ENCODE peak calls at places on chromosomes 16 and 17, in five cellular contexts. One of them, this sample, is unnamed.

GRCh38 chr16:30774367-30775130 is 12.4 kb downstream of the RNF40 start:
- DNase-seq in Panc1: no peak
- DNase-seq in NCI-H69: no peak
- DNase-seq in AG08395: peak
- DNase-seq in amniotic stem cell: no peak
- DNase-seq in this sample: no peak

GRCh38 chr17:75088902-75089417 is 1.2 kb downstream of the SLC16A5 start:
- DNase-seq in Panc1: no peak
- DNase-seq in AG08395: peak
- DNase-seq in NCI-H69: no peak
- DNase-seq in amniotic stem cell: no peak
- DNase-seq in this sample: no peak

GRCh38 chr16:26078971-26079370 is 387.2 kb downstream of the HS3ST4 start:
- DNase-seq in AG08395: no peak
- DNase-seq in Panc1: no peak
- DNase-seq in amniotic stem cell: no peak
- DNase-seq in NCI-H69: no peak
- DNase-seq in this sample: no peak

GRCh38 chr16:3458278-3458851 is 14.9 kb downstream of the NAA60 start:
- DNase-seq in Panc1: no peak
- DNase-seq in AG08395: peak
- DNase-seq in amniotic stem cell: no peak
- DNase-seq in NCI-H69: peak
- DNase-seq in this sample: no peak

GRCh38 chr16:11205754-11206459 is 50.1 kb downstream of the SOCS1 start:
- DNase-seq in AG08395: peak
- DNase-seq in Panc1: no peak
- DNase-seq in NCI-H69: peak
- DNase-seq in amniotic stem cell: no peak
- DNase-seq in this sample: no peak

GRCh38 chr17:6065351-6065750 is 4.8 kb upstream of the WSCD1 start:
- DNase-seq in NCI-H69: no peak
- DNase-seq in amniotic stem cell: no peak
- DNase-seq in AG08395: no peak
- DNase-seq in Panc1: no peak
- DNase-seq in this sample: no peak

GRCh38 chr17:37160940-37161339 is 212.2 kb downstream of the AATF start:
- DNase-seq in amniotic stem cell: no peak
- DNase-seq in Panc1: no peak
- DNase-seq in AG08395: peak
- DNase-seq in NCI-H69: peak
- DNase-seq in this sample: no peak

GRCh38 chr17:31373150-31374082 is 18.1 kb upstream of the RAB11FIP4 start:
- DNase-seq in amniotic stem cell: peak
- DNase-seq in Panc1: peak
- DNase-seq in NCI-H69: peak
- DNase-seq in AG08395: peak
- DNase-seq in this sample: no peak

GRCh38 chr17:7844292-7845154 is 10.3 kb upstream of the TMEM88 start:
- DNase-seq in Panc1: peak
- DNase-seq in NCI-H69: peak
- DNase-seq in amniotic stem cell: peak
- DNase-seq in AG08395: peak
- DNase-seq in this sample: no peak

GRCh38 chr17:82013772-82014321 is 8.8 kb downstream of the CENPX start:
- DNase-seq in amniotic stem cell: no peak
- DNase-seq in NCI-H69: no peak
- DNase-seq in AG08395: no peak
- DNase-seq in Panc1: no peak
- DNase-seq in this sample: no peak

GRCh38 chr16:53999841-54000240 is 286.7 kb downstream of the IRX3 start:
- DNase-seq in amniotic stem cell: no peak
- DNase-seq in NCI-H69: no peak
- DNase-seq in AG08395: peak
- DNase-seq in Panc1: no peak
- DNase-seq in this sample: no peak

GRCh38 chr17:260031-260791 is 78.8 kb upstream of the DOC2B start:
- DNase-seq in amniotic stem cell: no peak
- DNase-seq in AG08395: no peak
- DNase-seq in NCI-H69: no peak
- DNase-seq in Panc1: no peak
- DNase-seq in this sample: no peak

GRCh38 chr17:40371261-40371929 is 6.9 kb upstream of the GJD3 start:
- DNase-seq in amniotic stem cell: no peak
- DNase-seq in NCI-H69: no peak
- DNase-seq in AG08395: no peak
- DNase-seq in Panc1: no peak
- DNase-seq in this sample: no peak

GRCh38 chr16:89721644-89722391 is 481 bp downstream of the ZNF276 start:
- DNase-seq in Panc1: no peak
- DNase-seq in amniotic stem cell: no peak
- DNase-seq in AG08395: peak
- DNase-seq in NCI-H69: peak
- DNase-seq in this sample: no peak

GRCh38 chr17:80358131-80358530 is 56.8 kb upstream of the ENDOV start:
- DNase-seq in Panc1: no peak
- DNase-seq in AG08395: no peak
- DNase-seq in NCI-H69: no peak
- DNase-seq in amniotic stem cell: no peak
- DNase-seq in this sample: no peak

GRCh38 chr16:30901201-30902069 is 5.0 kb downstream of the CTF1 start:
- DNase-seq in AG08395: no peak
- DNase-seq in NCI-H69: no peak
- DNase-seq in amniotic stem cell: no peak
- DNase-seq in Panc1: no peak
- DNase-seq in this sample: no peak

GRCh38 chr16:23052908-23053580 is 96.2 kb downstream of the USP31 start:
- DNase-seq in AG08395: no peak
- DNase-seq in NCI-H69: no peak
- DNase-seq in amniotic stem cell: no peak
- DNase-seq in Panc1: no peak
- DNase-seq in this sample: no peak